ENCODE peak calls at places on chromosome 7, in four cellular contexts. S is SW480, R is C1 segment of cervical spinal cord, U is NCI-H774. E is an unnamed sample.

GRCh38 chr7:6248581-6248980 is 23.8 kb downstream of the CYTH3 start:
- DNase-seq in S (no peak), R (no peak), U (no peak), E (no peak)

GRCh38 chr7:106022193-106022821 is 59.2 kb downstream of the CDHR3 start:
- DNase-seq in S (peak; percentile 23), U (no peak), R (no peak), E (no peak)

GRCh38 chr7:134302120-134302519 is 14.6 kb downstream of the SLC35B4 start:
- DNase-seq in S (no peak), U (no peak), R (no peak), E (no peak)

GRCh38 chr7:3176112-3176836 is 124.8 kb upstream of the SDK1 start:
- DNase-seq in R (no peak), U (no peak), S (no peak), E (no peak)

GRCh38 chr7:100208911-100209408 is 10.8 kb upstream of the PVRIG start:
- DNase-seq in R (no peak), U (no peak), S (no peak), E (no peak)

GRCh38 chr7:106629521-106629920 is 31.4 kb downstream of the CCDC71L start:
- DNase-seq in S (no peak), U (no peak), R (no peak), E (no peak)

GRCh38 chr7:66339141-66339540 is 134.0 kb downstream of the TPST1 start:
- DNase-seq in S (no peak), R (no peak), U (no peak), E (no peak)

GRCh38 chr7:129713544-129713943 is 102.0 kb downstream of the NRF1 start:
- DNase-seq in U (no peak), R (no peak), S (no peak), E (peak; percentile 4)

GRCh38 chr7:157016352-157017041 is 6.0 kb upstream of the MNX1 start:
- DNase-seq in S (peak; percentile 70), R (no peak), U (no peak), E (peak; percentile 51)

GRCh38 chr7:24911213-24911603 is 68.8 kb downstream of the OSBPL3 start:
- DNase-seq in U (no peak), S (no peak), R (no peak), E (no peak)

GRCh38 chr7:1925973-1926907 is 256.2 kb downstream of the ELFN1 start:
- DNase-seq in R (no peak), S (no peak), U (no peak), E (no peak)

GRCh38 chr7:36186841-36187240 is 33.8 kb downstream of the EEPD1 start:
- DNase-seq in U (no peak), S (no peak), R (no peak), E (no peak)

GRCh38 chr7:148151778-148152177 is 438.8 kb upstream of the C7orf33 start:
- DNase-seq in S (no peak), U (no peak), R (no peak), E (no peak)

GRCh38 chr7:47455872-47456185 is 126.1 kb downstream of the TNS3 start:
- DNase-seq in U (no peak), R (no peak), S (no peak), E (no peak)

GRCh38 chr7:146414872-146415271 is 298.3 kb downstream of the CNTNAP2 start:
- DNase-seq in S (no peak), R (no peak), U (no peak), E (no peak)

GRCh38 chr7:117251687-117252086 is 71.2 kb downstream of the WNT2 start:
- DNase-seq in U (no peak), R (no peak), S (no peak), E (no peak)

E was measured in NCI-H2081.